ENCODE peak calls at places on chromosomes 6 and 20, in six cellular contexts. One of them, this sample, is unnamed.

GRCh38 chr20:53530440-53530839 is 63.2 kb downstream of the ZNF217 start:
- DNase-seq in AG08396: no peak
- DNase-seq in stromal cell of bone marrow: no peak
- DNase-seq in CD4-positive, alpha-beta T cell: no peak
- DNase-seq in NCI-H1417 treated with DMSO at 0.1 percent for 48 hours: no peak
- DNase-seq in GM10248: no peak
- DNase-seq in this sample: no peak

GRCh38 chr20:62413896-62414481 is 6.9 kb upstream of the CABLES2 start:
- DNase-seq in AG08396: no peak
- DNase-seq in CD4-positive, alpha-beta T cell: no peak
- DNase-seq in stromal cell of bone marrow: no peak
- DNase-seq in GM10248: no peak
- DNase-seq in NCI-H1417 treated with DMSO at 0.1 percent for 48 hours: no peak
- DNase-seq in this sample: no peak

GRCh38 chr6:73803562-73804221 is 107.7 kb downstream of the CD109 start:
- DNase-seq in NCI-H1417 treated with DMSO at 0.1 percent for 48 hours: no peak
- DNase-seq in stromal cell of bone marrow: peak
- DNase-seq in CD4-positive, alpha-beta T cell: no peak
- DNase-seq in GM10248: no peak
- DNase-seq in AG08396: peak
- DNase-seq in this sample: no peak

GRCh38 chr20:63527184-63527583 is 6.6 kb downstream of the PPDPF start:
- DNase-seq in GM10248: no peak
- DNase-seq in NCI-H1417 treated with DMSO at 0.1 percent for 48 hours: no peak
- DNase-seq in stromal cell of bone marrow: no peak
- DNase-seq in CD4-positive, alpha-beta T cell: no peak
- DNase-seq in AG08396: no peak
- DNase-seq in this sample: no peak

GRCh38 chr20:54221383-54221782 is 13.5 kb downstream of the PFDN4 start:
- DNase-seq in GM10248: no peak
- DNase-seq in AG08396: no peak
- DNase-seq in stromal cell of bone marrow: no peak
- DNase-seq in NCI-H1417 treated with DMSO at 0.1 percent for 48 hours: no peak
- DNase-seq in CD4-positive, alpha-beta T cell: no peak
- DNase-seq in this sample: no peak

GRCh38 chr6:84033523-84034451 is at the start of gene MRAP2:
- DNase-seq in NCI-H1417 treated with DMSO at 0.1 percent for 48 hours: no peak
- DNase-seq in stromal cell of bone marrow: peak
- DNase-seq in CD4-positive, alpha-beta T cell: no peak
- DNase-seq in AG08396: peak
- DNase-seq in GM10248: peak
- DNase-seq in this sample: peak

GRCh38 chr6:153616506-153616905 is 422.5 kb upstream of the OPRM1 start:
- DNase-seq in GM10248: no peak
- DNase-seq in stromal cell of bone marrow: no peak
- DNase-seq in NCI-H1417 treated with DMSO at 0.1 percent for 48 hours: no peak
- DNase-seq in CD4-positive, alpha-beta T cell: no peak
- DNase-seq in AG08396: no peak
- DNase-seq in this sample: no peak

GRCh38 chr6:157143171-157143884 is 180.0 kb downstream of the TMEM242 start:
- DNase-seq in GM10248: no peak
- DNase-seq in AG08396: peak
- DNase-seq in CD4-positive, alpha-beta T cell: no peak
- DNase-seq in NCI-H1417 treated with DMSO at 0.1 percent for 48 hours: no peak
- DNase-seq in stromal cell of bone marrow: peak
- DNase-seq in this sample: no peak

GRCh38 chr20:6632187-6632586 is 135.3 kb upstream of the BMP2 start:
- DNase-seq in AG08396: no peak
- DNase-seq in GM10248: no peak
- DNase-seq in stromal cell of bone marrow: no peak
- DNase-seq in NCI-H1417 treated with DMSO at 0.1 percent for 48 hours: no peak
- DNase-seq in CD4-positive, alpha-beta T cell: no peak
- DNase-seq in this sample: peak

GRCh38 chr20:24981750-24982149 is 10.8 kb downstream of the APMAP start:
- DNase-seq in stromal cell of bone marrow: peak
- DNase-seq in CD4-positive, alpha-beta T cell: no peak
- DNase-seq in AG08396: no peak
- DNase-seq in NCI-H1417 treated with DMSO at 0.1 percent for 48 hours: no peak
- DNase-seq in GM10248: no peak
- DNase-seq in this sample: no peak

GRCh38 chr6:87929843-87930288 is 117.8 kb upstream of the SPACA1 start:
- DNase-seq in CD4-positive, alpha-beta T cell: peak
- DNase-seq in NCI-H1417 treated with DMSO at 0.1 percent for 48 hours: no peak
- DNase-seq in stromal cell of bone marrow: peak
- DNase-seq in GM10248: peak
- DNase-seq in AG08396: peak
- DNase-seq in this sample: peak

GRCh38 chr6:169813969-169814368 is 62.5 kb downstream of the ERMARD start:
- DNase-seq in CD4-positive, alpha-beta T cell: no peak
- DNase-seq in NCI-H1417 treated with DMSO at 0.1 percent for 48 hours: no peak
- DNase-seq in AG08396: no peak
- DNase-seq in GM10248: no peak
- DNase-seq in stromal cell of bone marrow: no peak
- DNase-seq in this sample: no peak

GRCh38 chr6:148831064-148831463 is 84.2 kb downstream of the UST start:
- DNase-seq in AG08396: no peak
- DNase-seq in NCI-H1417 treated with DMSO at 0.1 percent for 48 hours: no peak
- DNase-seq in CD4-positive, alpha-beta T cell: peak
- DNase-seq in GM10248: no peak
- DNase-seq in stromal cell of bone marrow: no peak
- DNase-seq in this sample: no peak

GRCh38 chr20:610130-611046 is at the start of gene TCF15:
- DNase-seq in CD4-positive, alpha-beta T cell: no peak
- DNase-seq in stromal cell of bone marrow: no peak
- DNase-seq in NCI-H1417 treated with DMSO at 0.1 percent for 48 hours: no peak
- DNase-seq in AG08396: peak
- DNase-seq in GM10248: peak
- DNase-seq in this sample: no peak

GRCh38 chr6:36847152-36847551 is 7.9 kb upstream of the CPNE5 start:
- DNase-seq in AG08396: no peak
- DNase-seq in NCI-H1417 treated with DMSO at 0.1 percent for 48 hours: no peak
- DNase-seq in GM10248: no peak
- DNase-seq in stromal cell of bone marrow: no peak
- DNase-seq in CD4-positive, alpha-beta T cell: no peak
- DNase-seq in this sample: no peak

This sample was measured in sciatic nerve.